ENCODE peak calls at places on chromosome 15, in five cellular contexts. T is HCT116, B is HepG2, L is K562, V is endothelial cell of umbilical vein. C is an unnamed sample.

GRCh38 chr15:101615414-101615985 is 36.7 kb downstream of the TM2D3 start:
- DNase-seq in B (no peak), L (no peak), V (no peak), T (no peak), C (no peak)

GRCh38 chr15:74616020-74616939 is 644 bp downstream of the CLK3 start:
- DNase-seq in T (no peak), L (peak; percentile 58), V (peak; percentile 56), B (peak; percentile 54), C (no peak)

GRCh38 chr15:43930079-43930478 is 103.3 kb downstream of the WDR76 start:
- DNase-seq in L (no peak), V (no peak), B (no peak), T (no peak), C (peak; percentile 37)

GRCh38 chr15:57550640-57551039 is 41.1 kb upstream of the MYZAP start:
- DNase-seq in T (no peak), L (no peak), V (peak; percentile 34), B (no peak), C (no peak)

GRCh38 chr15:58386081-58386480 is 45.7 kb upstream of the LIPC start:
- DNase-seq in T (no peak), B (no peak), V (no peak), L (no peak), C (no peak)

GRCh38 chr15:39273805-39274411 is 307.0 kb upstream of the THBS1 start:
- DNase-seq in T (no peak), L (no peak), B (peak; percentile 100), V (peak; percentile 76), C (no peak)

GRCh38 chr15:29756358-29757267 is 65.7 kb downstream of the TJP1 start:
- DNase-seq in B (no peak), V (peak; percentile 36), L (no peak), T (no peak), C (no peak)

GRCh38 chr15:78098131-78098755 is 5.9 kb downstream of the SH2D7 start:
- DNase-seq in L (no peak), V (no peak), T (no peak), B (no peak), C (no peak)

GRCh38 chr15:50162988-50163718 is 18.8 kb upstream of the SLC27A2 start:
- DNase-seq in L (no peak), T (peak; percentile 69), V (no peak), B (peak; percentile 56), C (no peak)

GRCh38 chr15:52112203-52112750 is 298 bp downstream of the BCL2L10 start:
- DNase-seq in L (no peak), T (no peak), B (no peak), V (peak; percentile 48), C (no peak)

GRCh38 chr15:25171111-25171811 is 216.5 kb downstream of the SNRPN start:
- DNase-seq in T (no peak), V (no peak), L (no peak), B (no peak), C (no peak)

GRCh38 chr15:95845862-95846515 is 484.5 kb upstream of the NR2F2 start:
- DNase-seq in V (no peak), B (no peak), L (no peak), T (no peak), C (no peak)

GRCh38 chr15:45635191-45635638 is 386 bp downstream of the SQOR start:
- DNase-seq in V (no peak), T (no peak), L (no peak), B (peak; percentile 41), C (no peak)

GRCh38 chr15:36579792-36580431 is 486 bp downstream of the CDIN1 start:
- DNase-seq in T (no peak), V (no peak), B (peak; percentile 3), L (no peak), C (no peak)

GRCh38 chr15:70259030-70259424 is 161.3 kb upstream of the TLE3 start:
- DNase-seq in T (no peak), B (no peak), V (peak; percentile 49), L (peak; percentile 49), C (no peak)

GRCh38 chr15:38522922-38523321 is 41.7 kb downstream of the RASGRP1 start:
- DNase-seq in B (no peak), T (no peak), V (no peak), L (no peak), C (no peak)

GRCh38 chr15:52370010-52370409 is 74.4 kb upstream of the MYO5C start:
- DNase-seq in L (no peak), T (no peak), V (no peak), B (no peak), C (no peak)

GRCh38 chr15:70050970-70051369 is 46.7 kb downstream of the TLE3 start:
- DNase-seq in V (no peak), B (no peak), T (no peak), L (no peak), C (no peak)

GRCh38 chr15:38859574-38859973 is 295.0 kb upstream of the RASGRP1 start:
- DNase-seq in L (no peak), T (no peak), V (no peak), B (no peak), C (no peak)

GRCh38 chr15:35023794-35024193 is 35.7 kb upstream of the ZNF770 start:
- DNase-seq in L (no peak), B (no peak), T (no peak), V (no peak), C (no peak)

GRCh38 chr15:89358755-89359439 is 24.3 kb upstream of the POLG start:
- DNase-seq in V (peak; percentile 88), T (peak; percentile 59), L (peak; percentile 90), B (peak; percentile 41), C (no peak)

GRCh38 chr15:87873501-87873900 is 383.0 kb downstream of the NTRK3 start:
- DNase-seq in B (no peak), L (no peak), V (no peak), T (no peak), C (no peak)

GRCh38 chr15:42059661-42060476 is 34.5 kb downstream of the PLA2G4D start:
- DNase-seq in B (peak; percentile 28), L (peak; percentile 79), V (peak; percentile 63), T (no peak), C (no peak)

GRCh38 chr15:42058791-42059190 is 35.6 kb downstream of the PLA2G4D start:
- DNase-seq in V (no peak), T (no peak), B (no peak), L (no peak), C (no peak)

GRCh38 chr15:42053914-42054313 is 33.1 kb upstream of the PLA2G4E start:
- DNase-seq in V (no peak), B (no peak), T (no peak), L (no peak), C (no peak)

GRCh38 chr15:42057744-42058646 is 36.4 kb downstream of the PLA2G4D start:
- DNase-seq in B (no peak), L (no peak), V (no peak), T (no peak), C (no peak)

DNA sequence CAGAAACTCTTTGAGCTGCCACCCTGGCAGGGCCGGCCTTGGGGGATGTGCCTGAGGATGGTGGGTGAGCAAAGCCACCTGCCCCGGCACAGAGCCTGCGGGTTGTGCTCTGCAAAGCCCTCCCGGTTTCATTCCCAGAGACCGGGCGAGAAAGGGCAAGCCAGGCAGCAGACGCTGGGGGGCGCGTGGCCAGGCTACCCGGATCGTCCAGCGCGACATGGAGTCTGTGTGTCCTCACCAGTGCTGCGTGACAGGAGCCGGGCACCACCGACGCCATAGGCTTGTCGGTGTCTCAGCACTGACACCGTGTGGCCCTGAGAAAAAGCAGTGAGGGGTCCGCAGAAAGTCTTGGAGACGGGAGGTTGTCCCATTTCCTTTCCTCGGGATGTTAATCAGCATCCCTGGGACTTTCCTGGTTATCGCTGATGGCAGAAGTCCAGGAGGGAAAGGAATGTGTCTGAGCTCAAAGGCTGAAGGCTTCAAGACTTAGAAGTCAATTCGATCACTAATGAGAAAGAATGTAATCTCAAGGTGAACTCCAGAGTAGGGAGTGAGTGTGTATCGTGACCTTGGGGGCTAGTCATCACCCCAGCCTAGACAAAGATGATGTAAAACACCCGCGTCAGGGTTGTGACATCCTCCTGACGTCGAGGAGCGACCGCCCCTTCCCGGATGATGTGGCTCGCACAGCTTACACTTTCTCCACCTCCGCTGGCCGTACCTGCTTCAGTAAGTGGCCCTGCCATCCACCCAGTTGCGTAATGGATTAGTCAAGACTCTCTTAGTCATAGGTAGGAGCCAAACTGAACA is 36.3 kb upstream of the PLA2G4E start:
- DNase-seq in B (peak; percentile 80), T (peak; percentile 95), L (peak; percentile 40), V (peak; percentile 84), C (no peak)
- TF ChIP-seq POLR2AphosphoS5 in B (no peak), T (peak; percentile 53), L (no peak), V (no peak), C (no peak)

GRCh38 chr15:59456114-59456513 is 18.1 kb downstream of the FAM81A start:
- DNase-seq in B (no peak), T (peak; percentile 8), V (no peak), L (no peak), C (no peak)

GRCh38 chr15:59457103-59457502 is 19.1 kb downstream of the FAM81A start:
- DNase-seq in L (no peak), B (no peak), V (no peak), T (no peak), C (no peak)

DNA sequence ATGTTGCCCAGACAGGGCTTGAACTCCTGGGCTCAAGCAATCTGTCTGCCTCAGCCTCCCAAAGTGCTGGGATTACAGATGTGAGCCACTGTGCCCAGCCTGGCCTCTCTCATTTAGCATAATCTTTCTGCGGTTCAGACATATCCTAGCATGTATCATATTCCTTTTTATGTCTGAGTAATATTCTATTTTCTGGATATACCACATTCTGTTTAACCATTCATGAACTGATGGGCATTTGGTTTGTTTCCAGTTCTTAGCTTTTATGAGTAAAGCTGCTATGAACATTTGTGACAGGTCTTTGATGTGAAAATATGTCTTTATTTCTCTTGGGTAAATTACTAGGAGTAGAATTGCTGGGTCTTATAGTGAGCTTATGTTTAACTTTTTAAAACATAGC is 23.5 kb downstream of the FAM81A start:
- DNase-seq in T (no peak), L (no peak), B (no peak), V (no peak), C (no peak)
- H3K9me3 ChIP-seq in T (peaks cover 3% of the 10 kb centered on the region), L (no peaks in the 10 kb centered on the region), B (no peaks in the 10 kb centered on the region), V (no peaks in the 10 kb centered on the region), C (no peaks in the 10 kb centered on the region)

GRCh38 chr15:76333720-76334437 is 2.7 kb upstream of the ISL2 start:
- DNase-seq in L (no peak), T (no peak), V (no peak), B (peak; percentile 85), C (no peak)
- TF ChIP-seq EZH2 in L (no peak), T (no peak), V (no peak), B (no peak), C (no peak)

GRCh38 chr15:98855067-98855814 is 152.4 kb downstream of the PGPEP1L start:
- DNase-seq in V (no peak), B (no peak), T (no peak), L (no peak), C (no peak)

GRCh38 chr15:98854496-98854895 is 153.1 kb downstream of the PGPEP1L start:
- DNase-seq in B (no peak), T (no peak), L (no peak), V (no peak), C (no peak)

GRCh38 chr15:98855815-98856539 is 151.6 kb downstream of the PGPEP1L start:
- DNase-seq in V (no peak), L (no peak), T (no peak), B (no peak), C (no peak)

GRCh38 chr15:98853161-98853560 is 154.4 kb downstream of the PGPEP1L start:
- DNase-seq in V (peak; percentile 97), B (peak; percentile 29), T (peak; percentile 81), L (peak; percentile 51), C (no peak)

GRCh38 chr15:98853593-98854420 is 153.8 kb downstream of the PGPEP1L start:
- DNase-seq in B (no peak), T (no peak), V (no peak), L (no peak), C (no peak)
- TF ChIP-seq POLR2AphosphoS5 in B (no peak), T (no peak), V (no peak), L (no peak), C (no peak)